ENCODE peak calls at places on chromosomes 16 and 17, in six cellular contexts. One of them, this sample, is unnamed.

GRCh38 chr17:71180801-71181385 is 939.9 kb upstream of the SOX9 start:
- DNase-seq in mesenchymal stem cell: peak
- DNase-seq in H9: no peak
- DNase-seq in IMR-90: peak
- DNase-seq in neuronal stem cell: no peak
- DNase-seq in H1: no peak
- DNase-seq in this sample: no peak

GRCh38 chr16:66406534-66407368 is 20.3 kb upstream of the BEAN1 start:
- DNase-seq in mesenchymal stem cell: peak
- DNase-seq in H9: peak
- DNase-seq in IMR-90: peak
- DNase-seq in neuronal stem cell: peak
- DNase-seq in H1: peak
- DNase-seq in this sample: peak

GRCh38 chr17:40293363-40293762 is 5.7 kb downstream of the CDC6 start:
- DNase-seq in mesenchymal stem cell: peak
- DNase-seq in H9: no peak
- DNase-seq in IMR-90: no peak
- DNase-seq in neuronal stem cell: no peak
- DNase-seq in H1: no peak
- DNase-seq in this sample: no peak

GRCh38 chr17:54172096-54172495 is 349.4 kb downstream of the KIF2B start:
- DNase-seq in mesenchymal stem cell: no peak
- DNase-seq in H9: no peak
- DNase-seq in IMR-90: no peak
- DNase-seq in neuronal stem cell: no peak
- DNase-seq in H1: no peak
- DNase-seq in this sample: no peak

GRCh38 chr17:4849011-4849536 is 15.9 kb downstream of the MINK1 start:
- DNase-seq in mesenchymal stem cell: no peak
- DNase-seq in H9: peak
- DNase-seq in IMR-90: no peak
- DNase-seq in neuronal stem cell: no peak
- DNase-seq in H1: peak
- DNase-seq in this sample: peak

GRCh38 chr17:66737524-66737923 is 97.4 kb upstream of the CACNG5 start:
- DNase-seq in mesenchymal stem cell: peak
- DNase-seq in H9: peak
- DNase-seq in IMR-90: peak
- DNase-seq in neuronal stem cell: peak
- DNase-seq in H1: peak
- DNase-seq in this sample: peak

GRCh38 chr17:9470171-9470570 is 105.4 kb downstream of the STX8 start:
- DNase-seq in mesenchymal stem cell: peak
- DNase-seq in H9: no peak
- DNase-seq in IMR-90: no peak
- DNase-seq in neuronal stem cell: no peak
- DNase-seq in H1: no peak
- DNase-seq in this sample: no peak

GRCh38 chr17:49557204-49558024 is 18.3 kb upstream of the NXPH3 start:
- DNase-seq in mesenchymal stem cell: peak
- DNase-seq in H9: peak
- DNase-seq in IMR-90: peak
- DNase-seq in neuronal stem cell: no peak
- DNase-seq in H1: no peak
- DNase-seq in this sample: peak

GRCh38 chr17:28968269-28968913 is 17.1 kb upstream of the PHF12 start:
- DNase-seq in mesenchymal stem cell: no peak
- DNase-seq in H9: peak
- DNase-seq in IMR-90: no peak
- DNase-seq in neuronal stem cell: peak
- DNase-seq in H1: no peak
- DNase-seq in this sample: peak

GRCh38 chr17:71432378-71433315 is 688.2 kb upstream of the SOX9 start:
- DNase-seq in mesenchymal stem cell: no peak
- DNase-seq in H9: no peak
- DNase-seq in IMR-90: peak
- DNase-seq in neuronal stem cell: no peak
- DNase-seq in H1: no peak
- DNase-seq in this sample: no peak

GRCh38 chr16:14302031-14302398 is 230.9 kb downstream of the MRTFB start:
- DNase-seq in mesenchymal stem cell: peak
- DNase-seq in H9: peak
- DNase-seq in IMR-90: peak
- DNase-seq in neuronal stem cell: no peak
- DNase-seq in H1: no peak
- DNase-seq in this sample: peak

GRCh38 chr16:1941924-1942809 is 832 bp downstream of the MSRB1 start:
- DNase-seq in mesenchymal stem cell: no peak
- DNase-seq in H9: peak
- DNase-seq in IMR-90: no peak
- DNase-seq in neuronal stem cell: no peak
- DNase-seq in H1: no peak
- DNase-seq in this sample: no peak

GRCh38 chr17:18309202-18309601 is 5.6 kb downstream of the TOP3A start:
- DNase-seq in mesenchymal stem cell: no peak
- DNase-seq in H9: no peak
- DNase-seq in IMR-90: no peak
- DNase-seq in neuronal stem cell: no peak
- DNase-seq in H1: no peak
- DNase-seq in this sample: no peak

GRCh38 chr16:68553186-68553585 is 14.1 kb downstream of the ZFP90 start:
- DNase-seq in mesenchymal stem cell: no peak
- DNase-seq in H9: no peak
- DNase-seq in IMR-90: no peak
- DNase-seq in neuronal stem cell: no peak
- DNase-seq in H1: no peak
- DNase-seq in this sample: no peak
- H2BK15ac ChIP-seq in mesenchymal stem cell: no peak
- H2BK15ac ChIP-seq in H9: no peak
- H2BK15ac ChIP-seq in IMR-90: no peak
- H2BK15ac ChIP-seq in neuronal stem cell: no peak
- H2BK15ac ChIP-seq in H1: no peak
- H2BK15ac ChIP-seq in this sample: no peak

DNA sequence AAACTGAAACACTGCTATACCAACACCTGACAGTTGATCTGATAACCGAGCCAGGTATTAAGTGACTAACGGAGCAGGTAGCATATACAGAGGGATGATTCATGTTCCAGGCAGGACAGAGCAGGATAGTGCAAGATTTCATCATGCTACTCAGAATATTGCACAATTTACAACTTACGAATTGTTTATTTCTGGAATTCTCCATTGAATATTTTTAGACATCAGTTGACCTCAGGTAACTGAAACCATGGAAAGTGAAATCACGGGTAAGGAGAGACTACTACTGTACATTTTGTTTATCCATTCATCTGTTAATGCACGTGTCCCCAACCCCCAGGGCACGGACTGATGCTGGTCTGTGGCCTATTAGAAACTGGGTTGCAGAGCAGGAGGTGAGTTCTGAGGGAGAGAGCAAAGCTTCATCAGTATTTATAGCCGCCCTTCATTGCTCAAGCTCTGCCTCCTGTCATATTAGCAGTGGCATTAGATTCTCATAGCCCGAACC is 14.5 kb upstream of the PPM1E start:
- DNase-seq in mesenchymal stem cell: peak
- DNase-seq in H9: no peak
- DNase-seq in IMR-90: peak
- DNase-seq in neuronal stem cell: no peak
- DNase-seq in H1: no peak
- DNase-seq in this sample: peak
- H3K9ac ChIP-seq in mesenchymal stem cell: no peak
- H3K9ac ChIP-seq in H9: no peak
- H3K9ac ChIP-seq in IMR-90: no peak
- H3K9ac ChIP-seq in neuronal stem cell: no peak
- H3K9ac ChIP-seq in H1: no peak
- H3K9ac ChIP-seq in this sample: no peak

DNA sequence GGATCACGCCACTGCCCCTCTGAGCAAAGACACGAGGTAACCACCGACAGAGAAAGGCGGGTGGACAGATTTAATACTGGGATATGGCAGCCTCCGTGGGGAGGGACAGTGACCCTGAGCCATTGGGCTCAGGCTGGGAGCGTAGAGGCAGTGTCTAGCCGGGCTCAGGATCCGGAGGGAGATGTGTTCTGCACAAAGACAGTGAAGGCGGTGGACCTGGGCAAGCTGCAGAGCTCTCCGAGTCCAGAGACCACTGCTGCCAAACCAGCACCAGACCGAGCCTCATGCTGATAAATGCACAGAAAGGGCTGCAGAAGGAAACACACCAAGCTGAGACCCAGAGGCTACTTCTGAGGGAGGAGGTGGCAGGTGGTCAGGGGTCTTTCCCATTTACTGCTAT is 26.5 kb upstream of the MTSS2 start:
- DNase-seq in mesenchymal stem cell: no peak
- DNase-seq in H9: no peak
- DNase-seq in IMR-90: no peak
- DNase-seq in neuronal stem cell: no peak
- DNase-seq in H1: no peak
- DNase-seq in this sample: no peak
- H2BK15ac ChIP-seq in mesenchymal stem cell: no peak
- H2BK15ac ChIP-seq in H9: no peak
- H2BK15ac ChIP-seq in IMR-90: no peak
- H2BK15ac ChIP-seq in neuronal stem cell: no peak
- H2BK15ac ChIP-seq in H1: no peak
- H2BK15ac ChIP-seq in this sample: no peak

DNA sequence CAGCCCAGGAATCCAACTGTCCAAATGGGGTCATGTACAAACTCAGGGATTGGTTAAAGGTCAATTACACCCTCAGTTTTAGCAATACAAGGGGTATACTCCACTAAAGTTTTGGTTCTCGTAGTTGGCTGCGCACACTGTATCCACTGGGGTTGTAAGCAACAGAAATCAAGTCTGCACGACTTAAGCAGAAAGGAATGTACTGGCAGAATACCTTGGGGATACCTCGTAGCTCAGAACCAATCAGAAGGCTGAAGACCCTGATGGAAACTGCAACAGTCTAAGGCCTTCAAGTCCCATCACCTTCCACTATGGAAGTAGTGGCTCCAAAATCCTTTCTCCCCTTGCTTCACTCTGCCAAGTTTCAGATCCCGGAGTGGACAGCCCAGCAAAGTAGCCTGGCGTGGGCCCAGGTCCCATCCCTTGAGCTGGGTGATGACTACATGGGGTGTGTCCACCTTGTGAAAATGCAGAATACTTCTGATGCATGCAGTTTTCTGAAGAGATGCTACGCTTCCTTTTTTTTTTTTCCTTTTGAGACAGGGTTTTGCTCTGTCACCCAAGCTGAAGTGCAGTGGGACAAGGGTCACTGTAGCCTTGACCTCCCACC is 21.1 kb upstream of the RPH3AL start:
- DNase-seq in mesenchymal stem cell: no peak
- DNase-seq in H9: no peak
- DNase-seq in IMR-90: no peak
- DNase-seq in neuronal stem cell: no peak
- DNase-seq in H1: no peak
- DNase-seq in this sample: peak
- H3K9ac ChIP-seq in mesenchymal stem cell: no peak
- H3K9ac ChIP-seq in H9: no peak
- H3K9ac ChIP-seq in IMR-90: no peak
- H3K9ac ChIP-seq in neuronal stem cell: no peak
- H3K9ac ChIP-seq in H1: no peak
- H3K9ac ChIP-seq in this sample: no peak

This sample was measured in mesendoderm.